ENCODE peak calls at places on chromosomes 16 and 17, in eight cellular contexts. E is psoas muscle, V is SK-N-SH, W is HL-60, F is AG10803, I is astrocyte of the spinal cord, L is endothelial cell, C is progenitor cell of endocrine pancreas. K is an unnamed sample.

GRCh38 chr17:34645636-34646035 is 66.3 kb downstream of the TMEM132E start:
- DNase-seq in W (no peak), L (no peak), I (no peak), C (no peak), F (no peak), E (no peak), V (peak), K (no peak)

GRCh38 chr17:36947922-36948716 is 635 bp upstream of the AATF start:
- DNase-seq in W (no peak), L (no peak), F (no peak), V (no peak), C (no peak), I (no peak), E (no peak), K (no peak)

GRCh38 chr17:40371261-40371929 is 6.9 kb upstream of the GJD3 start:
- DNase-seq in C (no peak), I (no peak), L (no peak), F (no peak), W (no peak), E (no peak), V (peak), K (no peak)

GRCh38 chr17:18186271-18186982 is 2.8 kb downstream of the ALKBH5 start:
- DNase-seq in I (peak), W (no peak), C (no peak), L (no peak), E (no peak), V (no peak), F (peak), K (no peak)

GRCh38 chr16:30926333-30926811 is 3.0 kb downstream of the FBXL19 start:
- DNase-seq in L (no peak), I (no peak), C (no peak), V (no peak), F (no peak), W (no peak), E (no peak), K (no peak)

GRCh38 chr16:25626172-25626571 is 65.6 kb upstream of the HS3ST4 start:
- DNase-seq in F (no peak), I (no peak), E (no peak), V (no peak), C (no peak), L (no peak), W (no peak), K (no peak)

GRCh38 chr16:47667956-47668355 is 206.8 kb downstream of the PHKB start:
- DNase-seq in W (no peak), E (no peak), F (no peak), C (no peak), V (no peak), L (no peak), I (peak), K (no peak)

GRCh38 chr17:36850794-36851193 is 86.5 kb upstream of the LHX1 start:
- DNase-seq in L (no peak), C (no peak), W (no peak), E (no peak), V (no peak), F (peak), I (peak), K (no peak)

GRCh38 chr17:77096570-77097214 is 44.1 kb upstream of the SEC14L1 start:
- DNase-seq in F (peak), V (peak), L (no peak), W (no peak), I (peak), E (no peak), C (no peak), K (no peak)

GRCh38 chr17:74711058-74711824 is 1.5 kb downstream of the CD300LF start:
- DNase-seq in L (no peak), I (no peak), F (no peak), W (no peak), V (no peak), C (no peak), E (no peak), K (no peak)

GRCh38 chr17:74424658-74425057 is 7.2 kb upstream of the GPRC5C start:
- DNase-seq in V (peak), E (peak), C (no peak), I (no peak), L (no peak), W (no peak), F (no peak), K (no peak)

GRCh38 chr17:19306160-19307111 is 56.1 kb downstream of the B9D1 start:
- DNase-seq in W (no peak), V (no peak), C (no peak), F (no peak), E (no peak), I (no peak), L (no peak), K (no peak)

GRCh38 chr17:73498854-73499597 is 145.2 kb downstream of the SDK2 start:
- DNase-seq in C (no peak), V (peak), I (no peak), F (no peak), W (no peak), E (no peak), L (no peak), K (no peak)

GRCh38 chr16:53695070-53695469 is 8.6 kb downstream of the RPGRIP1L start:
- DNase-seq in E (no peak), F (peak), V (no peak), C (no peak), I (peak), L (no peak), W (no peak), K (no peak)

DNA sequence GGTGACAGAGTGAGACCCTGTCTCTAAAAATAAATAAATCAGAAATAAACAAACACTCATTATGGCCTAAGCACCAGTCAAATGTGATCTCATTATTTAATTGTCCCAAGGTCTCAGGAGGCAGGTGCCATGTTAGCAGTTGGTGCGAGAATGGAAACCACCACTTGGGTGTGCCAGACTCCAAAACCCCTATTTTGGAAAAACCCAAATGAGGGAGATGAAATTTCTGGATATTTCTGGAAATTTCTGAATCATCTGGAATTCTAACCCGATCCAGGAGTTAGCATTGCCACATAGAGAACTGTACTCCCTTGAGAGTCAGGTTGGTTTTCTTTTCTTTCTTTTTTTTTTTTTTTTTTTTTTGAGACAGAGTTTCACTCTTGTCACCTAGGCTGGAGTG is 264.0 kb downstream of the XYLT1 start:
- DNase-seq in F (peak), L (no peak), C (no peak), E (no peak), I (no peak), W (no peak), V (no peak), K (no peak)
- TF ChIP-seq CTCF in F (peak), L (no peak), C (no peak), E (no peak), I (no peak), W (no peak), V (peak), K (no peak)

DNA sequence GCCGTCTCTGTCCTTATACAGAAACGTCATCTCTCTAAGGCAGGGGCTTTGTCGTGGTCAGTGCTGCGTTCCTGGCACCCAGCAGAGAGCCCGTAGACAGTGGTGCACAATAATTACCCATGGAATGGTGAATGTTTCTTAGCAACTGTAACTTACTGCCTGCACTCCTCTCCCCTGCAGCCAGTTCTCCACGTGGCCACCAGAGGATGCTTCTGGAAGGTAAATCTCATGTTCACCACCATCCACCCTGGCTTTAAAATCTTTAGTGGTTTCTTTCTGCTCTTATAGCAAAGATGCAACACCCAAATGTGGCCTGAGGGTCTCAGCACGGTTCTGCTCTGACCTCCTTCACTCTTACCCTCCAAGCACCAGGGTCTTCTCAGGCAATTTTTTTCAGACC is 150.8 kb downstream of the GRIN2A start:
- DNase-seq in L (no peak), V (no peak), W (no peak), C (no peak), I (peak), E (no peak), F (peak), K (no peak)
- TF ChIP-seq CTCF in L (no peak), V (no peak), W (no peak), C (no peak), I (peak), E (no peak), F (peak), K (no peak)

GRCh38 chr17:80195671-80196529 is 24.2 kb downstream of the SGSH start:
- DNase-seq in E (peak), V (peak), W (no peak), F (no peak), C (no peak), L (peak), I (peak), K (peak)
- TF ChIP-seq CTCF in E (peak), V (peak), W (peak), F (peak), C (peak), L (peak), I (peak), K (peak)

GRCh38 chr17:69677130-69677529 is 262.6 kb downstream of the MAP2K6 start:
- DNase-seq in W (no peak), E (no peak), I (peak), F (no peak), C (no peak), L (no peak), V (no peak), K (no peak)
- TF ChIP-seq CTCF in W (no peak), E (peak), I (no peak), F (no peak), C (no peak), L (no peak), V (no peak), K (no peak)

DNA sequence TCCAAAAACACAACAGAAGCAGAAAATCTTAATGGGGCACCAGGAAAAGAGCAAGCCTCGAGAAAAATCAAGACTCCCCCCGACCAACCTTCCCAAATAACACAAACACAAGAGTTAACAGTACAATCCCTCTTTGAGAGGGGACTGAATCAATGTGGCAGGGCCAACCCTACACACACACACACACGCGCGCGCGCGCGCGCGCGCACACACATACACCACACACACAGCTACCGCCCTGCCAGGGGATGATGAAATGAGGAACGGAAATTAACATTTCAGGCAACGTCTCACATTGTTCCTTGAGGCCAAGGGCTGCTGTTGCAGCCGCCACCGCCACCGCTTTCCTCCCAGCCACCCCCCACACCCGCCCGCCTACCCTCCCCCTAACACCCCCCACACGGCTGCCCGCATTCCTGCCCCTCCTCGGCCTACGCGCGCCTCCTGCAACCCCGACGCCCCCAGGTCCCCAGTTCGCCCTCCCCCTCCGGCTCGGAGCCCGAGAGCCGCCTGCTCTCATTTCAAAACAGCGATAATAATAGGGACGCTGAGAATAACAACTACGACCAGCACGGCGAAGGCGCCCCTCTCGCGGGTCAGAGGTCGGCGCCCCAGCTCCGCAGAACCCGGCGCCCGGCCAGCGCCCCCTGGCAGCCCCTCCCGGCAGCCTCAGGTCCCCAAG is 1.2 kb downstream of the ANKRD11 start:
- DNase-seq in V (peak), C (peak), L (peak), E (peak), W (no peak), I (peak), F (peak), K (peak)
- TF ChIP-seq CTCF in V (peak), C (peak), L (no peak), E (peak), W (no peak), I (peak), F (peak), K (no peak)

DNA sequence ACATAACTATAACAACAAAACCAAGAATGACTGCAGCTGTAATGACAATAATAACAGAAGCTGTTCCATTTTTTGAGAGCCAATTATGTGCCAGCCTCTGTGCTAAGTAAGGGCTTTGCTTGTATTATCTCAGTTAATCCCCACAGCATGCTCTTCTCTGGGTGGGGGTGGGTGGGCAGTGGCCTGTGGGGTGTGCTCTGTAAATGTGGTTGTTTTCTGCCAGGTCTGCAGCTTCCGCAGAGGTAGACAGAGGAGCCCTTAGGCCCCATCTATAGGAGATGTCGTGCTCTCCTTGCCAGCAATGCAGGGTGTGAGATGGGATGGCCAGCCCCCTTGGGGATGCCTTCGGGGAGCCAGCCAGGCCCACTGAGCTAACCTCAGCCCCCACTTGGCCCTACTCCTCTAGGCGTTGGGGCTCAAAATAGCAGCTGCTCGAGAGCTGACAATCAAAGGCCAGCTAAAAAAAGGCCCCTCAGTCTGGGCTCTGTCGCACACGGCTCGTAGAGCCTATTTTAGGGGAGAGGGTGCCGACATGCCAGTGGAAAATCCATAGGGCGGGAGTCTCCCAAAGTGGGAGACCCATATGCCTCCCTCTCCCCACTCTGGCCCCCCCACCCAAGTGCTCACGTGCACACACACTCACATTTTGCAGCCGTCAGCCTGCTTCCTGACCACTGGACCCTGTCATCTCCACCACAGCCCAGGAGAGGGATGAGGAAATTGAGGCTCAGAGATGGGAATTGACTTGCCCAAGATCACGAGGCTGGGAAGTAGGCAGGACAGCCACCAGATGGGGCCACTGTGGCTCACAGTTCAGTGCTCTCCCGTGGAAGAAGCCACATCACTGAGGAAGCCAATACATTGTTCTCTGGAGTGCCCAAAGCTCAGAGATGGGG is 15.8 kb downstream of the CDH16 start:
- DNase-seq in C (no peak), V (peak), I (no peak), F (no peak), E (no peak), W (no peak), L (no peak), K (no peak)
- TF ChIP-seq CTCF in C (no peak), V (no peak), I (no peak), F (no peak), E (no peak), W (no peak), L (no peak), K (no peak)

GRCh38 chr17:50807014-50807413 is 28.4 kb upstream of the WFIKKN2 start:
- DNase-seq in W (no peak), F (no peak), I (peak), V (no peak), E (no peak), C (no peak), L (no peak), K (no peak)

GRCh38 chr17:50805486-50805885 is 29.9 kb upstream of the WFIKKN2 start:
- DNase-seq in W (no peak), V (no peak), L (no peak), E (no peak), I (no peak), F (no peak), C (no peak), K (no peak)

GRCh38 chr17:50808413-50808812 is 27.0 kb upstream of the WFIKKN2 start:
- DNase-seq in W (no peak), L (no peak), C (no peak), I (no peak), E (no peak), V (no peak), F (no peak), K (no peak)

GRCh38 chr17:50807675-50808074 is 27.7 kb upstream of the WFIKKN2 start:
- DNase-seq in I (no peak), W (no peak), E (no peak), F (no peak), L (no peak), C (no peak), V (no peak), K (no peak)

GRCh38 chr17:50806141-50806643 is 29.2 kb upstream of the WFIKKN2 start:
- DNase-seq in E (no peak), I (peak), F (no peak), C (no peak), W (no peak), V (no peak), L (no peak), K (no peak)
- TF ChIP-seq CTCF in E (no peak), I (peak), F (no peak), C (peak), W (no peak), V (peak), L (no peak), K (no peak)